ENCODE peak calls at places on chromosomes 7 and 10, in nine cellular contexts. One of them, this sample, is unnamed. For H3K27me3 and H3K4me1, the result is how much of the 10 kb centered on the place peaks cover.

GRCh38 chr7:114649689-114650088 is 235.1 kb downstream of the FOXP2 start:
- DNase-seq in GM23248: no peak
- DNase-seq in astrocyte: no peak
- DNase-seq in right atrium auricular region: no peak
- DNase-seq in NT2/D1: no peak
- DNase-seq in esophagus muscularis mucosa: no peak
- DNase-seq in hepatocyte: no peak
- DNase-seq in endodermal cell: no peak
- DNase-seq in mesenchymal stem cell: no peak
- DNase-seq in this sample: no peak

GRCh38 chr7:2670720-2671391 is 17.1 kb upstream of the AMZ1 start:
- DNase-seq in endodermal cell: peak
- DNase-seq in NT2/D1: peak
- DNase-seq in astrocyte: no peak
- DNase-seq in esophagus muscularis mucosa: no peak
- DNase-seq in mesenchymal stem cell: peak
- DNase-seq in GM23248: peak
- DNase-seq in hepatocyte: peak
- DNase-seq in right atrium auricular region: peak
- DNase-seq in this sample: peak

GRCh38 chr7:80677629-80678028 is 39.2 kb downstream of the CD36 start:
- DNase-seq in mesenchymal stem cell: no peak
- DNase-seq in GM23248: peak
- DNase-seq in endodermal cell: no peak
- DNase-seq in right atrium auricular region: no peak
- DNase-seq in astrocyte: no peak
- DNase-seq in NT2/D1: no peak
- DNase-seq in esophagus muscularis mucosa: no peak
- DNase-seq in hepatocyte: no peak
- DNase-seq in this sample: no peak

GRCh38 chr7:111878788-111879187 is 316.5 kb upstream of the IMMP2L start:
- DNase-seq in GM23248: no peak
- DNase-seq in hepatocyte: no peak
- DNase-seq in right atrium auricular region: no peak
- DNase-seq in esophagus muscularis mucosa: no peak
- DNase-seq in astrocyte: no peak
- DNase-seq in mesenchymal stem cell: no peak
- DNase-seq in endodermal cell: no peak
- DNase-seq in NT2/D1: no peak
- DNase-seq in this sample: no peak

GRCh38 chr7:38318803-38319416 is 45.5 kb upstream of the TARP start:
- DNase-seq in GM23248: peak
- DNase-seq in mesenchymal stem cell: peak
- DNase-seq in NT2/D1: peak
- DNase-seq in astrocyte: peak
- DNase-seq in esophagus muscularis mucosa: no peak
- DNase-seq in endodermal cell: peak
- DNase-seq in right atrium auricular region: no peak
- DNase-seq in hepatocyte: peak
- DNase-seq in this sample: no peak

GRCh38 chr7:92843034-92843760 is 6.8 kb upstream of the CDK6 start:
- DNase-seq in esophagus muscularis mucosa: no peak
- DNase-seq in GM23248: peak
- DNase-seq in mesenchymal stem cell: peak
- DNase-seq in astrocyte: peak
- DNase-seq in hepatocyte: no peak
- DNase-seq in endodermal cell: no peak
- DNase-seq in right atrium auricular region: no peak
- DNase-seq in NT2/D1: no peak
- DNase-seq in this sample: no peak

GRCh38 chr10:103197177-103197576 is 4.1 kb upstream of the NT5C2 start:
- DNase-seq in mesenchymal stem cell: peak
- DNase-seq in NT2/D1: no peak
- DNase-seq in hepatocyte: peak
- DNase-seq in endodermal cell: no peak
- DNase-seq in right atrium auricular region: peak
- DNase-seq in astrocyte: peak
- DNase-seq in GM23248: peak
- DNase-seq in esophagus muscularis mucosa: no peak
- DNase-seq in this sample: peak

GRCh38 chr7:92425311-92425947 is 21.9 kb upstream of the GATAD1 start:
- DNase-seq in NT2/D1: no peak
- DNase-seq in astrocyte: no peak
- DNase-seq in hepatocyte: no peak
- DNase-seq in GM23248: peak
- DNase-seq in mesenchymal stem cell: no peak
- DNase-seq in endodermal cell: peak
- DNase-seq in esophagus muscularis mucosa: no peak
- DNase-seq in right atrium auricular region: no peak
- DNase-seq in this sample: no peak

GRCh38 chr10:65149878-65150277 is 1628.7 kb downstream of the REEP3 start:
- DNase-seq in endodermal cell: no peak
- DNase-seq in right atrium auricular region: no peak
- DNase-seq in esophagus muscularis mucosa: no peak
- DNase-seq in GM23248: no peak
- DNase-seq in astrocyte: no peak
- DNase-seq in hepatocyte: no peak
- DNase-seq in mesenchymal stem cell: no peak
- DNase-seq in NT2/D1: no peak
- DNase-seq in this sample: no peak

DNA sequence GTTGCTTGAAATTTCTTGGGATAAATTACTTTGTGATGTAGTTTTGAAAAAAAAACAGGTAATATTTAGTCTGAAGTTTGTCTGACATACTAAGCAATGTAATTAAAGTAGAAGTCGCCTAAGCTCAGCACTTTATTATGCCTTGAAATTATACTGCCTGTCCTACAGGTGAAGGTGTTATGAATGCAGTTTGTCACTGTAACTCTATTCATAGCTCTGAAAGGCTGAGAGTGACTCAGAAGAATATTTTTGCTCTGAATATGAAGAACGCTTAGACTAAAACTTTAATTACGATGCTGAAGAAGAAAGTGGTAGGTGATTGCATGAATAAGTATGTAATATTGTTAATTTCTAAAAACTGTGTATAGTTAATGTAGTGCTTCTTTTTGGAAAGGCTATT is 9.2 kb downstream of the CFTR start:
- DNase-seq in esophagus muscularis mucosa: no peak
- DNase-seq in GM23248: no peak
- DNase-seq in mesenchymal stem cell: no peak
- DNase-seq in astrocyte: no peak
- DNase-seq in right atrium auricular region: no peak
- DNase-seq in endodermal cell: no peak
- DNase-seq in NT2/D1: no peak
- DNase-seq in hepatocyte: no peak
- DNase-seq in this sample: no peak
- H3K27me3 ChIP-seq in esophagus muscularis mucosa: under half
- H3K27me3 ChIP-seq in GM23248: under half
- H3K27me3 ChIP-seq in mesenchymal stem cell: under half
- H3K27me3 ChIP-seq in astrocyte: under half
- H3K27me3 ChIP-seq in right atrium auricular region: under half
- H3K27me3 ChIP-seq in endodermal cell: under half
- H3K27me3 ChIP-seq in NT2/D1: under half
- H3K27me3 ChIP-seq in hepatocyte: under half
- H3K27me3 ChIP-seq in this sample: under half

DNA sequence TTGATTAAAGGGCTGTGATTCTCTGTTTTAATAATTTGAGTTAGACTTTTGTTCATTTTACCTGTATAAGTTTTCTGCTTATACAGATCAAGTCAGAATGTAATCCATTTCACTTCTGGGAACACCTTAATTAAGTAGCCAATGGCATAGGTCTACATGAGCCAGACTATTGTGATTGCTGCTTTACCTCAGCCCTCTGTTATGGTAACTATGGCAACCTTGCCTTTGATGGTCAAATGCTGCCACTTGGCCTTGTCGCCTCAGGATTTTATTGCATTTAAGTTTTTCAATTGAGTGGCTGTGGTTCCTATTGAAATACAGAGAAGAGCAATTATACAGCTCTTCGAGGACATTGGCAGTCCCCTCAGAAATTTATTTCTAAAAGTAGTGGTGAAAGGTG is 64.3 kb upstream of the TMEM106B start:
- DNase-seq in astrocyte: no peak
- DNase-seq in mesenchymal stem cell: no peak
- DNase-seq in esophagus muscularis mucosa: no peak
- DNase-seq in GM23248: no peak
- DNase-seq in endodermal cell: no peak
- DNase-seq in right atrium auricular region: no peak
- DNase-seq in NT2/D1: peak
- DNase-seq in hepatocyte: no peak
- DNase-seq in this sample: no peak
- H3K4me1 ChIP-seq in astrocyte: under half
- H3K4me1 ChIP-seq in mesenchymal stem cell: under half
- H3K4me1 ChIP-seq in esophagus muscularis mucosa: under half
- H3K4me1 ChIP-seq in GM23248: under half
- H3K4me1 ChIP-seq in endodermal cell: under half
- H3K4me1 ChIP-seq in right atrium auricular region: under half
- H3K4me1 ChIP-seq in NT2/D1: under half
- H3K4me1 ChIP-seq in hepatocyte: under half
- H3K4me1 ChIP-seq in this sample: under half

GRCh38 chr7:1662767-1663166 is 7.3 kb upstream of the ELFN1 start:
- DNase-seq in astrocyte: no peak
- DNase-seq in NT2/D1: no peak
- DNase-seq in right atrium auricular region: no peak
- DNase-seq in mesenchymal stem cell: no peak
- DNase-seq in endodermal cell: peak
- DNase-seq in hepatocyte: no peak
- DNase-seq in GM23248: no peak
- DNase-seq in esophagus muscularis mucosa: no peak
- DNase-seq in this sample: peak

GRCh38 chr7:1662101-1662500 is 8.0 kb upstream of the ELFN1 start:
- DNase-seq in GM23248: no peak
- DNase-seq in right atrium auricular region: no peak
- DNase-seq in NT2/D1: no peak
- DNase-seq in hepatocyte: no peak
- DNase-seq in esophagus muscularis mucosa: no peak
- DNase-seq in endodermal cell: peak
- DNase-seq in astrocyte: no peak
- DNase-seq in mesenchymal stem cell: no peak
- DNase-seq in this sample: peak

GRCh38 chr7:1663857-1664651 is 6.0 kb upstream of the ELFN1 start:
- DNase-seq in esophagus muscularis mucosa: no peak
- DNase-seq in right atrium auricular region: no peak
- DNase-seq in mesenchymal stem cell: peak
- DNase-seq in hepatocyte: peak
- DNase-seq in NT2/D1: no peak
- DNase-seq in GM23248: no peak
- DNase-seq in astrocyte: no peak
- DNase-seq in endodermal cell: peak
- DNase-seq in this sample: peak

GRCh38 chr7:1664711-1665591 is 5.1 kb upstream of the ELFN1 start:
- DNase-seq in esophagus muscularis mucosa: no peak
- DNase-seq in mesenchymal stem cell: peak
- DNase-seq in endodermal cell: peak
- DNase-seq in NT2/D1: peak
- DNase-seq in right atrium auricular region: no peak
- DNase-seq in astrocyte: peak
- DNase-seq in GM23248: peak
- DNase-seq in hepatocyte: peak
- DNase-seq in this sample: peak

GRCh38 chr7:1663243-1663642 is 6.8 kb upstream of the ELFN1 start:
- DNase-seq in NT2/D1: no peak
- DNase-seq in right atrium auricular region: no peak
- DNase-seq in esophagus muscularis mucosa: no peak
- DNase-seq in mesenchymal stem cell: no peak
- DNase-seq in astrocyte: no peak
- DNase-seq in GM23248: no peak
- DNase-seq in hepatocyte: no peak
- DNase-seq in endodermal cell: peak
- DNase-seq in this sample: peak
- H3K27me3 ChIP-seq in NT2/D1: half or more
- H3K27me3 ChIP-seq in right atrium auricular region: under half
- H3K27me3 ChIP-seq in esophagus muscularis mucosa: under half
- H3K27me3 ChIP-seq in mesenchymal stem cell: under half
- H3K27me3 ChIP-seq in astrocyte: under half
- H3K27me3 ChIP-seq in GM23248: under half
- H3K27me3 ChIP-seq in hepatocyte: half or more
- H3K27me3 ChIP-seq in endodermal cell: half or more
- H3K27me3 ChIP-seq in this sample: under half

DNA sequence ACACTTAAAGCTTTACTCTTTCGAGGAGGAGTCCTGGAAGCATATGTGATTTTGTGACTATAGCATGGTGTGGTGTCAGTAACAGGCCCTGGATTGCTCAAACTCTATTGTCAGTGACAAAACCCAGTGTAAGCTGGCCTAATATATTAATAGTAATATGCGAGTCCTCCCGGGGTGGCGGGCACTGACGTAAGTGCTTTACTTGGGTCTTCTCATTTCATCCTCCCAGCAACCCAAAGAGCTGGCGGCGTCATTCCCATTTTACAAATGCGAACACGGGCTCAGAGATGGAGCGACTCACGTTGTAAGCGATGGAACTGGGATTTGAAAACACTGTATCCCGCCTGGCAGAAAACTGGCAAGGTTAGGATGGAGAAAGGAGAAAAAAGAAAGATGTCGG is 623 bp upstream of the TECPR1 start:
- DNase-seq in esophagus muscularis mucosa: no peak
- DNase-seq in NT2/D1: no peak
- DNase-seq in endodermal cell: no peak
- DNase-seq in astrocyte: no peak
- DNase-seq in right atrium auricular region: no peak
- DNase-seq in mesenchymal stem cell: no peak
- DNase-seq in hepatocyte: no peak
- DNase-seq in GM23248: peak
- DNase-seq in this sample: no peak
- H3K4me1 ChIP-seq in esophagus muscularis mucosa: under half
- H3K4me1 ChIP-seq in NT2/D1: under half
- H3K4me1 ChIP-seq in endodermal cell: under half
- H3K4me1 ChIP-seq in astrocyte: under half
- H3K4me1 ChIP-seq in right atrium auricular region: under half
- H3K4me1 ChIP-seq in mesenchymal stem cell: under half
- H3K4me1 ChIP-seq in hepatocyte: under half
- H3K4me1 ChIP-seq in GM23248: under half
- H3K4me1 ChIP-seq in this sample: under half

GRCh38 chr7:43112088-43112940 is at the start of gene HECW1:
- DNase-seq in mesenchymal stem cell: no peak
- DNase-seq in hepatocyte: no peak
- DNase-seq in NT2/D1: no peak
- DNase-seq in GM23248: peak
- DNase-seq in right atrium auricular region: no peak
- DNase-seq in astrocyte: no peak
- DNase-seq in endodermal cell: peak
- DNase-seq in esophagus muscularis mucosa: no peak
- DNase-seq in this sample: no peak
- H3K27me3 ChIP-seq in mesenchymal stem cell: half or more
- H3K27me3 ChIP-seq in hepatocyte: half or more
- H3K27me3 ChIP-seq in NT2/D1: half or more
- H3K27me3 ChIP-seq in GM23248: under half
- H3K27me3 ChIP-seq in right atrium auricular region: under half
- H3K27me3 ChIP-seq in astrocyte: under half
- H3K27me3 ChIP-seq in endodermal cell: under half
- H3K27me3 ChIP-seq in esophagus muscularis mucosa: under half
- H3K27me3 ChIP-seq in this sample: under half

GRCh38 chr10:132395704-132396494 is 1.1 kb upstream of the PWWP2B start:
- DNase-seq in esophagus muscularis mucosa: no peak
- DNase-seq in right atrium auricular region: peak
- DNase-seq in GM23248: peak
- DNase-seq in hepatocyte: peak
- DNase-seq in endodermal cell: peak
- DNase-seq in mesenchymal stem cell: peak
- DNase-seq in astrocyte: no peak
- DNase-seq in NT2/D1: peak
- DNase-seq in this sample: peak
- H3K4me1 ChIP-seq in esophagus muscularis mucosa: under half
- H3K4me1 ChIP-seq in right atrium auricular region: under half
- H3K4me1 ChIP-seq in GM23248: under half
- H3K4me1 ChIP-seq in hepatocyte: under half
- H3K4me1 ChIP-seq in endodermal cell: under half
- H3K4me1 ChIP-seq in mesenchymal stem cell: half or more
- H3K4me1 ChIP-seq in astrocyte: under half
- H3K4me1 ChIP-seq in NT2/D1: under half
- H3K4me1 ChIP-seq in this sample: under half